ENCODE peak calls at places on chromosomes 4 and X, in eight cellular contexts. T, Q, X, S, P, E, H and J are unnamed samples.

GRCh38 chr4:14149469-14150030 is 522.0 kb upstream of the BOD1L1 start:
- DNase-seq in T (no peak), Q (no peak), X (no peak), S (no peak), P (no peak), E (no peak), H (no peak), J (no peak)

GRCh38 chrX:56029188-56029587 is 203.0 kb upstream of the KLF8 start:
- DNase-seq in T (no peak), Q (no peak), X (no peak), S (no peak), P (no peak), E (no peak), H (no peak), J (no peak)

GRCh38 chr4:6258741-6259140 is 10.9 kb upstream of the WFS1 start:
- DNase-seq in T (no peak), Q (no peak), X (no peak), S (no peak), P (peak; percentile 41), E (no peak), H (peak; percentile 54), J (no peak)

GRCh38 chrX:128816919-128817318 is 706.4 kb downstream of the SMARCA1 start:
- DNase-seq in T (no peak), Q (no peak), X (no peak), S (no peak), P (peak; percentile 59), E (no peak), H (no peak), J (peak; percentile 3)

GRCh38 chr4:106892786-106893185 is 143.3 kb downstream of the DKK2 start:
- DNase-seq in T (no peak), Q (no peak), X (no peak), S (no peak), P (no peak), E (no peak), H (no peak), J (no peak)

GRCh38 chr4:113969935-113970334 is 9.5 kb downstream of the ARSJ start:
- DNase-seq in T (no peak), Q (no peak), X (no peak), S (no peak), P (no peak), E (no peak), H (no peak), J (no peak)

GRCh38 chr4:84796388-84796787 is 170.1 kb downstream of the WDFY3 start:
- DNase-seq in T (no peak), Q (no peak), X (no peak), S (no peak), P (peak; percentile 7), E (peak; percentile 29), H (no peak), J (peak; percentile 65)

GRCh38 chr4:6476893-6477292 is 4.5 kb upstream of the PPP2R2C start:
- DNase-seq in T (no peak), Q (no peak), X (no peak), S (no peak), P (no peak), E (no peak), H (no peak), J (no peak)

GRCh38 chrX:130058667-130059066 is 51.6 kb downstream of the ELF4 start:
- DNase-seq in T (no peak), Q (no peak), X (no peak), S (no peak), P (no peak), E (no peak), H (no peak), J (no peak)

GRCh38 chr4:41927761-41928499 is 7.3 kb upstream of the TMEM33 start:
- DNase-seq in T (no peak), Q (no peak), X (no peak), S (no peak), P (no peak), E (no peak), H (no peak), J (no peak)

GRCh38 chrX:2875798-2876399 is 47.2 kb downstream of the GYG2 start:
- DNase-seq in T (no peak), Q (no peak), X (no peak), S (no peak), P (no peak), E (no peak), H (no peak), J (no peak)

GRCh38 chr4:2044542-2045517 is 14.3 kb upstream of the NAT8L start:
- DNase-seq in T (no peak), Q (no peak), X (no peak), S (no peak), P (no peak), E (no peak), H (no peak), J (no peak)

GRCh38 chrX:24506082-24506481 is 41.0 kb downstream of the PDK3 start:
- DNase-seq in T (no peak), Q (no peak), X (no peak), S (no peak), P (no peak), E (no peak), H (no peak), J (no peak)

GRCh38 chrX:47796433-47796906 is 40.2 kb upstream of the ZNF81 start:
- DNase-seq in T (no peak), Q (no peak), X (no peak), S (no peak), P (peak; percentile 4), E (no peak), H (no peak), J (no peak)

GRCh38 chr4:150325872-150326271 is 247.6 kb downstream of the DCLK2 start:
- DNase-seq in T (no peak), Q (no peak), X (no peak), S (no peak), P (peak; percentile 24), E (no peak), H (no peak), J (no peak)

GRCh38 chr4:2825740-2826139 is 17.9 kb upstream of the ADD1 start:
- DNase-seq in T (no peak), Q (no peak), X (no peak), S (no peak), P (no peak), E (peak; percentile 20), H (no peak), J (no peak)

GRCh38 chrX:27619459-27619858 is 29.3 kb downstream of the DCAF8L2 start:
- DNase-seq in T (no peak), Q (no peak), X (no peak), S (no peak), P (no peak), E (no peak), H (no peak), J (no peak)

GRCh38 chrX:116198810-116199209 is 28.3 kb downstream of the AGTR2 start:
- DNase-seq in T (no peak), Q (no peak), X (no peak), S (no peak), P (no peak), E (no peak), H (no peak), J (no peak)

GRCh38 chr4:157057187-157057586 is 18.8 kb upstream of the GLRB start:
- DNase-seq in T (no peak), Q (no peak), X (no peak), S (no peak), P (peak; percentile 45), E (no peak), H (no peak), J (no peak)

GRCh38 chr4:87068591-87069021 is 133.8 kb downstream of the AFF1 start:
- DNase-seq in T (no peak), Q (no peak), X (no peak), S (no peak), P (peak; percentile 91), E (peak; percentile 37), H (no peak), J (no peak)

GRCh38 chrX:3815896-3816664 is 102.6 kb upstream of the PRKX start:
- DNase-seq in T (peak; percentile 53), Q (peak; percentile 13), X (peak; percentile 6), S (peak; percentile 56), P (peak; percentile 56), E (peak; percentile 55), H (peak; percentile 1), J (peak; percentile 68)